ENCODE peak calls at places on chromosome X, in four cellular contexts. I is astrocyte of the cerebellum; M is activated naive CD8-positive, alpha-beta T cell treated with anti-CD3 and anti-CD28 coated beads, Interleukin-2, amount 50 U/mL, for 16 hours; H is GM03348. N is an unnamed sample.

GRCh38 chrX:119477812-119478232 is 9.6 kb downstream of the SLC25A5 start:
- DNase-seq in I (no peak), M (no peak), H (peak), N (peak)

GRCh38 chrX:138150709-138151108 is 560.8 kb downstream of the FGF13 start:
- DNase-seq in I (no peak), M (no peak), H (no peak), N (no peak)

GRCh38 chrX:23904096-23904495 is 3.6 kb downstream of the APOO start:
- DNase-seq in I (no peak), M (no peak), H (no peak), N (peak)

GRCh38 chrX:1933964-1934363 is 319.1 kb downstream of the ASMT start:
- DNase-seq in I (no peak), M (no peak), H (no peak), N (no peak)

GRCh38 chrX:40167240-40168182 is 69.8 kb upstream of the BCOR start:
- DNase-seq in I (no peak), M (no peak), H (peak), N (no peak)

GRCh38 chrX:118239471-118239870 is 106.4 kb upstream of the WDR44 start:
- DNase-seq in I (no peak), M (no peak), H (no peak), N (peak)

GRCh38 chrX:1450381-1451161 is 2.1 kb downstream of the ASMTL start:
- DNase-seq in I (no peak), M (no peak), H (no peak), N (no peak)

GRCh38 chrX:48890934-48891401 is 6.6 kb downstream of the TIMM17B start:
- DNase-seq in I (no peak), M (no peak), H (peak), N (no peak)

GRCh38 chrX:119753639-119754257 is 4.6 kb upstream of the SOWAHD start:
- DNase-seq in I (peak), M (peak), H (peak), N (peak)

GRCh38 chrX:13607356-13607995 is 38.1 kb downstream of the EGFL6 start:
- DNase-seq in I (no peak), M (no peak), H (no peak), N (no peak)

GRCh38 chrX:9164086-9164485 is 130.2 kb upstream of the FAM9B start:
- DNase-seq in I (no peak), M (no peak), H (no peak), N (no peak)

GRCh38 chrX:2710041-2710471 is 19.0 kb downstream of the CD99 start:
- DNase-seq in I (no peak), M (no peak), H (peak), N (peak)

GRCh38 chrX:148441387-148441786 is 59.0 kb upstream of the AFF2 start:
- DNase-seq in I (no peak), M (no peak), H (no peak), N (no peak)

GRCh38 chrX:16573781-16574180 is 76.2 kb upstream of the S100G start:
- DNase-seq in I (no peak), M (no peak), H (peak), N (peak)

GRCh38 chrX:120647127-120647526 is 17.3 kb upstream of the C1GALT1C1 start:
- DNase-seq in I (no peak), M (no peak), H (no peak), N (no peak)

GRCh38 chrX:154096140-154097002 is 1.1 kb downstream of the MECP2 start:
- DNase-seq in I (no peak), M (no peak), H (peak), N (peak)